ENCODE peak calls at places on chromosomes 5 and 9, in six cellular contexts. One of them, this sample, is unnamed.

GRCh38 chr9:130908129-130908877 is 11.7 kb upstream of the QRFP start:
- DNase-seq in esophagus muscularis mucosa: no peak
- DNase-seq in osteocyte: no peak
- DNase-seq in heart right ventricle: no peak
- DNase-seq in cerebellum: no peak
- DNase-seq in foreskin melanocyte: peak; percentile 16
- DNase-seq in this sample: no peak

GRCh38 chr9:20236676-20237075 is 385.6 kb downstream of the MLLT3 start:
- DNase-seq in esophagus muscularis mucosa: no peak
- DNase-seq in osteocyte: no peak
- DNase-seq in heart right ventricle: no peak
- DNase-seq in cerebellum: no peak
- DNase-seq in foreskin melanocyte: no peak
- DNase-seq in this sample: no peak

GRCh38 chr5:54049963-54050362 is 260.4 kb downstream of the ARL15 start:
- DNase-seq in esophagus muscularis mucosa: no peak
- DNase-seq in osteocyte: no peak
- DNase-seq in heart right ventricle: no peak
- DNase-seq in cerebellum: no peak
- DNase-seq in foreskin melanocyte: peak; percentile 79
- DNase-seq in this sample: no peak

GRCh38 chr5:179874136-179874535 is 15.5 kb upstream of the MRNIP start:
- DNase-seq in esophagus muscularis mucosa: no peak
- DNase-seq in osteocyte: no peak
- DNase-seq in heart right ventricle: no peak
- DNase-seq in cerebellum: no peak
- DNase-seq in foreskin melanocyte: no peak
- DNase-seq in this sample: no peak

GRCh38 chr9:98958271-98958989 is 14.7 kb downstream of the COL15A1 start:
- DNase-seq in esophagus muscularis mucosa: no peak
- DNase-seq in osteocyte: no peak
- DNase-seq in heart right ventricle: no peak
- DNase-seq in cerebellum: no peak
- DNase-seq in foreskin melanocyte: peak; percentile 80
- DNase-seq in this sample: no peak

GRCh38 chr9:93295456-93296076 is 111.6 kb downstream of the WNK2 start:
- DNase-seq in esophagus muscularis mucosa: peak; percentile 53
- DNase-seq in osteocyte: no peak
- DNase-seq in heart right ventricle: no peak
- DNase-seq in cerebellum: no peak
- DNase-seq in foreskin melanocyte: no peak
- DNase-seq in this sample: no peak

GRCh38 chr5:173474881-173475287 is 141.6 kb downstream of the BOD1 start:
- DNase-seq in esophagus muscularis mucosa: no peak
- DNase-seq in osteocyte: no peak
- DNase-seq in heart right ventricle: no peak
- DNase-seq in cerebellum: no peak
- DNase-seq in foreskin melanocyte: no peak
- DNase-seq in this sample: no peak

GRCh38 chr5:158589939-158590338 is 509.8 kb downstream of the EBF1 start:
- DNase-seq in esophagus muscularis mucosa: no peak
- DNase-seq in osteocyte: no peak
- DNase-seq in heart right ventricle: no peak
- DNase-seq in cerebellum: no peak
- DNase-seq in foreskin melanocyte: no peak
- DNase-seq in this sample: no peak

GRCh38 chr5:15757103-15757502 is 257.1 kb downstream of the FBXL7 start:
- DNase-seq in esophagus muscularis mucosa: no peak
- DNase-seq in osteocyte: no peak
- DNase-seq in heart right ventricle: no peak
- DNase-seq in cerebellum: no peak
- DNase-seq in foreskin melanocyte: no peak
- DNase-seq in this sample: no peak

GRCh38 chr5:16178745-16179372 is 732 bp downstream of the MARCHF11 start:
- DNase-seq in esophagus muscularis mucosa: no peak
- DNase-seq in osteocyte: peak; percentile 92
- DNase-seq in heart right ventricle: peak; percentile 79
- DNase-seq in cerebellum: no peak
- DNase-seq in foreskin melanocyte: peak; percentile 40
- DNase-seq in this sample: no peak

GRCh38 chr9:71567890-71568289 is 200.4 kb downstream of the CEMIP2 start:
- DNase-seq in esophagus muscularis mucosa: no peak
- DNase-seq in osteocyte: no peak
- DNase-seq in heart right ventricle: no peak
- DNase-seq in cerebellum: no peak
- DNase-seq in foreskin melanocyte: no peak
- DNase-seq in this sample: no peak

GRCh38 chr5:531101-531748 is 7.0 kb upstream of the SLC9A3 start:
- DNase-seq in esophagus muscularis mucosa: no peak
- DNase-seq in osteocyte: no peak
- DNase-seq in heart right ventricle: peak; percentile 6
- DNase-seq in cerebellum: no peak
- DNase-seq in foreskin melanocyte: no peak
- DNase-seq in this sample: no peak

GRCh38 chr5:57157666-57158065 is 16.2 kb upstream of the GPBP1 start:
- DNase-seq in esophagus muscularis mucosa: no peak
- DNase-seq in osteocyte: no peak
- DNase-seq in heart right ventricle: no peak
- DNase-seq in cerebellum: no peak
- DNase-seq in foreskin melanocyte: no peak
- DNase-seq in this sample: no peak

GRCh38 chr9:129239946-129240490 is 62.0 kb upstream of the IER5L start:
- DNase-seq in esophagus muscularis mucosa: no peak
- DNase-seq in osteocyte: no peak
- DNase-seq in heart right ventricle: no peak
- DNase-seq in cerebellum: no peak
- DNase-seq in foreskin melanocyte: no peak
- DNase-seq in this sample: no peak

GRCh38 chr5:81749562-81750307 is 1.2 kb downstream of the SSBP2 start:
- DNase-seq in esophagus muscularis mucosa: no peak
- DNase-seq in osteocyte: peak; percentile 84
- DNase-seq in heart right ventricle: peak; percentile 51
- DNase-seq in cerebellum: no peak
- DNase-seq in foreskin melanocyte: no peak
- DNase-seq in this sample: peak; percentile 14

GRCh38 chr9:20402273-20402875 is 219.9 kb downstream of the MLLT3 start:
- DNase-seq in esophagus muscularis mucosa: no peak
- DNase-seq in osteocyte: no peak
- DNase-seq in heart right ventricle: no peak
- DNase-seq in cerebellum: no peak
- DNase-seq in foreskin melanocyte: no peak
- DNase-seq in this sample: no peak

GRCh38 chr9:69097053-69097452 is 61.5 kb downstream of the FXN start:
- DNase-seq in esophagus muscularis mucosa: no peak
- DNase-seq in osteocyte: no peak
- DNase-seq in heart right ventricle: no peak
- DNase-seq in cerebellum: no peak
- DNase-seq in foreskin melanocyte: peak; percentile 59
- DNase-seq in this sample: no peak

GRCh38 chr9:69412741-69413150 is 87.7 kb downstream of the ENTREP1 start:
- DNase-seq in esophagus muscularis mucosa: no peak
- DNase-seq in osteocyte: no peak
- DNase-seq in heart right ventricle: peak; percentile 69
- DNase-seq in cerebellum: peak; percentile 60
- DNase-seq in foreskin melanocyte: peak; percentile 50
- DNase-seq in this sample: peak; percentile 15

GRCh38 chr9:108282872-108283271 is 572.9 kb downstream of the ACTL7B start:
- DNase-seq in esophagus muscularis mucosa: no peak
- DNase-seq in osteocyte: no peak
- DNase-seq in heart right ventricle: no peak
- DNase-seq in cerebellum: no peak
- DNase-seq in foreskin melanocyte: no peak
- DNase-seq in this sample: no peak

GRCh38 chr9:89507626-89508025 is 9.7 kb upstream of the SEMA4D start:
- DNase-seq in esophagus muscularis mucosa: no peak
- DNase-seq in osteocyte: no peak
- DNase-seq in heart right ventricle: no peak
- DNase-seq in cerebellum: no peak
- DNase-seq in foreskin melanocyte: no peak
- DNase-seq in this sample: no peak

GRCh38 chr9:126499005-126499910 is 114.5 kb upstream of the LMX1B start:
- DNase-seq in esophagus muscularis mucosa: no peak
- DNase-seq in osteocyte: peak; percentile 83
- DNase-seq in heart right ventricle: no peak
- DNase-seq in cerebellum: peak; percentile 61
- DNase-seq in foreskin melanocyte: peak; percentile 26
- DNase-seq in this sample: peak; percentile 14

GRCh38 chr5:9852686-9853085 is 222.5 kb upstream of the TAS2R1 start:
- DNase-seq in esophagus muscularis mucosa: no peak
- DNase-seq in osteocyte: no peak
- DNase-seq in heart right ventricle: no peak
- DNase-seq in cerebellum: no peak
- DNase-seq in foreskin melanocyte: no peak
- DNase-seq in this sample: no peak

GRCh38 chr9:133195029-133195428 is 14.0 kb downstream of the OBP2B start:
- DNase-seq in esophagus muscularis mucosa: no peak
- DNase-seq in osteocyte: no peak
- DNase-seq in heart right ventricle: no peak
- DNase-seq in cerebellum: no peak
- DNase-seq in foreskin melanocyte: no peak
- DNase-seq in this sample: no peak

GRCh38 chr5:153223376-153223775 is 267.1 kb upstream of the GRIA1 start:
- DNase-seq in esophagus muscularis mucosa: no peak
- DNase-seq in osteocyte: no peak
- DNase-seq in heart right ventricle: no peak
- DNase-seq in cerebellum: no peak
- DNase-seq in foreskin melanocyte: no peak
- DNase-seq in this sample: no peak

GRCh38 chr5:175118700-175119309 is 325.2 kb downstream of the DRD1 start:
- DNase-seq in esophagus muscularis mucosa: peak; percentile 82
- DNase-seq in osteocyte: no peak
- DNase-seq in heart right ventricle: no peak
- DNase-seq in cerebellum: no peak
- DNase-seq in foreskin melanocyte: no peak
- DNase-seq in this sample: no peak

GRCh38 chr5:14591548-14591947 is 10.0 kb downstream of the OTULINL start:
- DNase-seq in esophagus muscularis mucosa: no peak
- DNase-seq in osteocyte: no peak
- DNase-seq in heart right ventricle: no peak
- DNase-seq in cerebellum: no peak
- DNase-seq in foreskin melanocyte: no peak
- DNase-seq in this sample: no peak

GRCh38 chr9:94726495-94727191 is at the start of gene AOPEP:
- DNase-seq in esophagus muscularis mucosa: peak; percentile 99
- DNase-seq in osteocyte: peak; percentile 99
- DNase-seq in heart right ventricle: peak; percentile 99
- DNase-seq in cerebellum: peak; percentile 98
- DNase-seq in foreskin melanocyte: peak; percentile 86
- DNase-seq in this sample: peak; percentile 74

GRCh38 chr5:132064140-132064539 is 3.7 kb downstream of the IL3 start:
- DNase-seq in esophagus muscularis mucosa: no peak
- DNase-seq in osteocyte: no peak
- DNase-seq in heart right ventricle: no peak
- DNase-seq in cerebellum: no peak
- DNase-seq in foreskin melanocyte: no peak
- DNase-seq in this sample: no peak

GRCh38 chr9:36093384-36093783 is 43.1 kb upstream of the GLIPR2 start:
- DNase-seq in esophagus muscularis mucosa: no peak
- DNase-seq in osteocyte: no peak
- DNase-seq in heart right ventricle: no peak
- DNase-seq in cerebellum: no peak
- DNase-seq in foreskin melanocyte: no peak
- DNase-seq in this sample: no peak

GRCh38 chr5:154198611-154199230 is 8.2 kb downstream of the GALNT10 start:
- DNase-seq in esophagus muscularis mucosa: no peak
- DNase-seq in osteocyte: no peak
- DNase-seq in heart right ventricle: no peak
- DNase-seq in cerebellum: no peak
- DNase-seq in foreskin melanocyte: no peak
- DNase-seq in this sample: no peak